ENCODE peak calls at places on chromosome 15, in six cellular contexts. D is small intestine, X is psoas muscle, Q is breast epithelium, R is spleen, W is A549. Y is an unnamed sample.

GRCh38 chr15:39232512-39232911 is 348.4 kb upstream of the THBS1 start:
- DNase-seq in X (peak; percentile 9), R (no peak), W (peak; percentile 6), Q (no peak), D (no peak), Y (no peak)

GRCh38 chr15:40162552-40162951 is 1.7 kb downstream of the BUB1B start:
- DNase-seq in R (no peak), X (no peak), W (no peak), Q (no peak), D (no peak), Y (no peak)

GRCh38 chr15:33612721-33613304 is 302.0 kb downstream of the RYR3 start:
- DNase-seq in D (no peak), W (no peak), X (no peak), R (no peak), Q (no peak), Y (no peak)

GRCh38 chr15:42270996-42271395 is 2.0 kb upstream of the GANC start:
- DNase-seq in W (no peak), R (no peak), D (peak; percentile 14), X (no peak), Q (no peak), Y (no peak)

GRCh38 chr15:36428102-36428845 is 151.2 kb upstream of the CDIN1 start:
- DNase-seq in D (no peak), R (no peak), Q (no peak), W (peak; percentile 96), X (no peak), Y (no peak)

GRCh38 chr15:85642054-85642692 is 152.6 kb downstream of the KLHL25 start:
- DNase-seq in W (no peak), D (no peak), X (no peak), R (no peak), Q (no peak), Y (no peak)

GRCh38 chr15:75008249-75009017 is 13.1 kb downstream of the SCAMP5 start:
- DNase-seq in Q (no peak), D (no peak), X (no peak), W (no peak), R (no peak), Y (no peak)

GRCh38 chr15:80580107-80580506 is 115.0 kb upstream of the ABHD17C start:
- DNase-seq in X (no peak), W (peak; percentile 37), R (peak; percentile 33), Q (peak; percentile 50), D (no peak), Y (no peak)

GRCh38 chr15:65414841-65415621 is 7.7 kb downstream of the IGDCC4 start:
- DNase-seq in W (peak; percentile 68), Q (no peak), X (peak; percentile 56), D (no peak), R (no peak), Y (no peak)

GRCh38 chr15:56765252-56765651 is 31.9 kb upstream of the ZNF280D start:
- DNase-seq in R (no peak), X (no peak), W (no peak), Q (no peak), D (no peak), Y (no peak)

GRCh38 chr15:81504170-81504905 is 130.3 kb upstream of the TMC3 start:
- DNase-seq in R (no peak), W (no peak), D (no peak), Q (no peak), X (no peak), Y (no peak)

GRCh38 chr15:56040081-56041035 is 46.9 kb upstream of the NEDD4 start:
- DNase-seq in W (peak; percentile 90), Q (no peak), X (peak; percentile 44), D (peak; percentile 87), R (no peak), Y (peak; percentile 3)

GRCh38 chr15:50224606-50225005 is 40.9 kb downstream of the HDC start:
- DNase-seq in D (no peak), Q (no peak), W (no peak), X (no peak), R (no peak), Y (no peak)

GRCh38 chr15:51917493-51917892 is 54.1 kb downstream of the LEO1 start:
- DNase-seq in R (no peak), X (no peak), Q (no peak), W (peak; percentile 89), D (peak; percentile 42), Y (no peak)

GRCh38 chr15:39598958-39599845 is 18.3 kb downstream of the THBS1 start:
- DNase-seq in W (no peak), D (no peak), Q (no peak), X (no peak), R (no peak), Y (no peak)

GRCh38 chr15:69729167-69729748 is 276.6 kb downstream of the RPLP1 start:
- DNase-seq in Q (no peak), X (no peak), W (no peak), R (peak; percentile 83), D (peak; percentile 53), Y (no peak)

GRCh38 chr15:26631894-26632293 is 141.0 kb downstream of the GABRB3 start:
- DNase-seq in X (no peak), W (no peak), Q (no peak), D (no peak), R (no peak), Y (no peak)

GRCh38 chr15:39579487-39580116 is 1.3 kb upstream of the THBS1 start:
- DNase-seq in Q (peak; percentile 66), X (peak; percentile 69), D (peak; percentile 29), R (no peak), W (peak; percentile 88), Y (no peak)

GRCh38 chr15:80379671-80380070 is 24.5 kb upstream of the ARNT2 start:
- DNase-seq in R (no peak), X (no peak), W (no peak), D (no peak), Q (no peak), Y (no peak)

GRCh38 chr15:79172032-79172481 is 81.5 kb upstream of the RASGRF1 start:
- DNase-seq in R (no peak), W (no peak), Q (no peak), D (no peak), X (no peak), Y (no peak)

GRCh38 chr15:84631706-84632272 is 22.3 kb downstream of the WDR73 start:
- DNase-seq in X (no peak), R (no peak), Q (no peak), W (no peak), D (no peak), Y (no peak)

GRCh38 chr15:56327721-56328502 is 37.3 kb upstream of the TEX9 start:
- DNase-seq in X (no peak), W (no peak), R (no peak), Q (peak; percentile 59), D (no peak), Y (no peak)

GRCh38 chr15:74500401-74500800 is 39.4 kb upstream of the UBL7 start:
- DNase-seq in Q (no peak), X (no peak), W (no peak), R (no peak), D (no peak), Y (no peak)

GRCh38 chr15:60722328-60723112 is 243.6 kb upstream of the ICE2 start:
- DNase-seq in X (no peak), R (no peak), Q (no peak), D (peak; percentile 6), W (no peak), Y (no peak)

GRCh38 chr15:60720084-60720483 is 241.1 kb upstream of the ICE2 start:
- DNase-seq in Q (no peak), D (no peak), X (no peak), R (no peak), W (no peak), Y (no peak)

GRCh38 chr15:60721232-60721576 is 242.3 kb upstream of the ICE2 start:
- DNase-seq in X (no peak), D (no peak), W (no peak), R (no peak), Q (no peak), Y (no peak)

GRCh38 chr15:60720493-60721231 is 241.7 kb upstream of the ICE2 start:
- DNase-seq in W (no peak), R (no peak), X (no peak), D (peak; percentile 26), Q (no peak), Y (no peak)

DNA sequence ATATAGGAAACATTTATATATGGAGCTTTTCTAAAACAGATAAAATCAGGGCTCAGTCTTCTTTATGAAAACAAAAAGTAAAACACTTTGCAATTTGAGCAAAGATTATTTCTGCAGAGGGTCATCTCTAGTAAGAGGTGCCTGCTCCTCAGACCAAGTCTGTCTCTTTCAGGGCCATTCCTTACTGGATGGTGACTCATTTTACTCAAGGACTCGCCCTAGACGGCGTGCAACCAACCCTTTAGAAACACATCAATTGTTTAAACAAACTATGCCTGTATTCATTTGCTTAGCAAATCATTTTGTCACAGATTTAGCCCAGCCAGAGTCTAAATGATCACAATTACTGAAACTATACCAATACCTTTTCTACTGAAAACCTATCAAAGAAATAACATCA is 242.8 kb upstream of the ICE2 start:
- DNase-seq in D (no peak), R (no peak), W (no peak), Q (no peak), X (no peak), Y (no peak)
- H3K4me1 ChIP-seq in D (no peaks in the 10 kb centered on the region), R (peaks cover 31% of the 10 kb centered on the region), W (no peaks in the 10 kb centered on the region), Q (no peaks in the 10 kb centered on the region), X (no peaks in the 10 kb centered on the region), Y (peaks cover 3% of the 10 kb centered on the region)

DNA sequence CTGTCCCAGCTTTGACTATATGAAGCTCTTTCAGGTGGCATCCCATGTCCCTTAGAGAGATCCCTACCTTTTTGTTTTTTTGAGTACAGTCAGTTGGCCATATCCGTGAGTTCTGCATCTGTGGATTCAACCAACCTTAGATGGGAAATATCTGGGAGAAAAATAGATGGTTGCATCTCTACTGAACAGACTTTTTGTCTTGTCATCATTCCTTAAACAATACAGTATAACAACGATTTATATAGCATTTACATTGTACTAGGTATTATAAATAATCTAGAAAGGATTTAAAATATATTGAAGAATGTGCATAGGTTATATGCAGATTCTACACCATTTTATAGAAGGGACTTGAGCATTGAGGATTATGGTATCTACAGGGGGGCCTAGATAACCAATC is 65.1 kb downstream of the APBA2 start:
- DNase-seq in D (no peak), Q (no peak), X (no peak), R (no peak), W (no peak), Y (no peak)
- H3K4me1 ChIP-seq in D (no peaks in the 10 kb centered on the region), Q (no peaks in the 10 kb centered on the region), X (no peaks in the 10 kb centered on the region), R (peaks cover 59% of the 10 kb centered on the region), W (no peaks in the 10 kb centered on the region), Y (no peaks in the 10 kb centered on the region)

GRCh38 chr15:47908950-47909670 is 191.8 kb downstream of the SEMA6D start:
- DNase-seq in W (no peak), R (no peak), Q (no peak), D (no peak), X (no peak), Y (no peak)
- H3K4me1 ChIP-seq in W (no peaks in the 10 kb centered on the region), R (no peaks in the 10 kb centered on the region), Q (no peaks in the 10 kb centered on the region), D (no peaks in the 10 kb centered on the region), X (no peaks in the 10 kb centered on the region), Y (no peaks in the 10 kb centered on the region)

DNA sequence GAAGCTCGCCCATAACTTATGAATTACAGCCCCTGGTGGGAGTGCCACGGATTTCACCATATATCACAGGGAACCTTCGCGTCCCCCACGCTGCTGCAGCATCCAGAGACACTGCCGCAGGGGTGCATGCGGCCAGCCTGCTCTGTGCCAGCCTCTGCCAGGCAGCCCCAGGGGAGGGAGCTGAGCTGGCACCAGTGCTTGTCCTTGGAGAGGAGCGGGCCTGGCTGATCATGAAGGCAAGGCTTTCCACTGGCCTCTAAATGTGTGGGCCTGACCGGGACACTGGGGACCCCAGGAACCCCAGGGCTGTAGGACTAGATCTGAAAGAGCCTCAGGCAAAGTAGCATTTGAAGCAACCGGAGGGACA is 114.3 kb downstream of the ETFA start:
- DNase-seq in R (peak; percentile 73), X (peak; percentile 57), D (no peak), W (no peak), Q (peak; percentile 61), Y (no peak)
- H3K4me1 ChIP-seq in R (peaks cover 27% of the 10 kb centered on the region), X (peaks cover 55% of the 10 kb centered on the region), D (peaks cover 4% of the 10 kb centered on the region), W (peaks cover 44% of the 10 kb centered on the region), Q (peaks cover 8% of the 10 kb centered on the region), Y (peaks cover 33% of the 10 kb centered on the region)